ENCODE peak calls at places on chromosome 21, in six cellular contexts. T is tibial artery, A is left ventricle myocardium inferior, L is mammary epithelial cell, K is transverse colon, V is uterus. C is an unnamed sample.

GRCh38 chr21:27225142-27225541 is 258.3 kb upstream of the ADAMTS5 start:
- DNase-seq in A (no peak), T (no peak), L (no peak), V (no peak), K (no peak), C (no peak)

GRCh38 chr21:14737922-14738321 is 191.8 kb upstream of the SAMSN1 start:
- DNase-seq in K (peak; percentile 46), T (no peak), A (no peak), L (peak; percentile 44), V (no peak), C (peak; percentile 59)

GRCh38 chr21:26433386-26433785 is 139.7 kb downstream of the CYYR1 start:
- DNase-seq in K (no peak), L (no peak), V (no peak), T (no peak), A (no peak), C (no peak)

GRCh38 chr21:38831526-38832467 is 26.1 kb downstream of the ETS2 start:
- DNase-seq in T (peak; percentile 93), K (peak; percentile 78), A (peak; percentile 48), V (peak; percentile 83), L (peak; percentile 98), C (peak; percentile 100)

GRCh38 chr21:34886554-34887385 is 162.3 kb downstream of the RUNX1 start:
- DNase-seq in K (peak; percentile 37), T (peak; percentile 40), A (peak; percentile 27), L (no peak), V (no peak), C (no peak)

GRCh38 chr21:32472890-32473765 is 60.6 kb downstream of the EVA1C start:
- DNase-seq in T (no peak), V (no peak), K (no peak), L (no peak), A (no peak), C (no peak)

GRCh38 chr21:23968722-23969647 is 1638.3 kb downstream of the MRPL39 start:
- DNase-seq in V (no peak), L (no peak), A (no peak), T (no peak), K (peak; percentile 45), C (no peak)

GRCh38 chr21:10272216-10272615 is 249.2 kb upstream of the TPTE start:
- DNase-seq in T (no peak), A (no peak), L (no peak), K (no peak), V (no peak), C (peak; percentile 34)

GRCh38 chr21:35840197-35840799 is 220.0 kb downstream of the SETD4 start:
- DNase-seq in V (peak; percentile 26), K (peak; percentile 52), L (peak; percentile 59), A (no peak), T (peak; percentile 79), C (peak; percentile 76)

GRCh38 chr21:26394341-26394740 is 178.7 kb downstream of the CYYR1 start:
- DNase-seq in L (no peak), A (no peak), V (no peak), T (no peak), K (no peak), C (no peak)

GRCh38 chr21:39535646-39536437 is 76.9 kb upstream of the B3GALT5 start:
- DNase-seq in A (no peak), L (no peak), T (no peak), V (no peak), K (no peak), C (no peak)

GRCh38 chr21:32056791-32057190 is 184.0 kb downstream of the HUNK start:
- DNase-seq in L (no peak), T (no peak), K (no peak), A (no peak), V (no peak), C (no peak)

GRCh38 chr21:35503646-35504045 is 454.5 kb upstream of the RUNX1 start:
- DNase-seq in T (no peak), V (no peak), L (no peak), A (no peak), K (no peak), C (no peak)

GRCh38 chr21:14995695-14996490 is 68.9 kb downstream of the NRIP1 start:
- DNase-seq in A (no peak), L (peak; percentile 13), V (no peak), T (no peak), K (no peak), C (no peak)

GRCh38 chr21:18411565-18411964 is 8.0 kb upstream of the TMPRSS15 start:
- DNase-seq in V (no peak), L (no peak), A (no peak), K (no peak), T (no peak), C (no peak)

GRCh38 chr21:15820857-15821256 is 91.1 kb downstream of the USP25 start:
- DNase-seq in A (no peak), V (no peak), T (no peak), L (no peak), K (no peak), C (no peak)

GRCh38 chr21:15514073-15514946 is 215.5 kb upstream of the USP25 start:
- DNase-seq in K (peak; percentile 52), A (no peak), T (no peak), V (no peak), L (no peak), C (no peak)

GRCh38 chr21:29232601-29233541 is 65.9 kb upstream of the BACH1 start:
- DNase-seq in T (no peak), K (no peak), L (peak; percentile 41), A (no peak), V (no peak), C (peak; percentile 73)

GRCh38 chr21:39020751-39021474 is 162.3 kb downstream of the PSMG1 start:
- DNase-seq in K (peak; percentile 39), L (peak; percentile 77), V (no peak), T (no peak), A (peak; percentile 36), C (peak; percentile 82)

GRCh38 chr21:35864039-35864438 is 196.3 kb downstream of the SETD4 start:
- DNase-seq in A (no peak), T (no peak), K (no peak), V (no peak), L (no peak), C (no peak)

GRCh38 chr21:26070822-26071425 is 99.6 kb downstream of the APP start:
- DNase-seq in A (no peak), V (peak; percentile 55), K (peak; percentile 35), T (no peak), L (no peak), C (peak; percentile 29)

GRCh38 chr21:16454371-16454770 is 724.6 kb downstream of the USP25 start:
- DNase-seq in T (no peak), V (no peak), K (no peak), L (no peak), A (no peak), C (no peak)

DNA sequence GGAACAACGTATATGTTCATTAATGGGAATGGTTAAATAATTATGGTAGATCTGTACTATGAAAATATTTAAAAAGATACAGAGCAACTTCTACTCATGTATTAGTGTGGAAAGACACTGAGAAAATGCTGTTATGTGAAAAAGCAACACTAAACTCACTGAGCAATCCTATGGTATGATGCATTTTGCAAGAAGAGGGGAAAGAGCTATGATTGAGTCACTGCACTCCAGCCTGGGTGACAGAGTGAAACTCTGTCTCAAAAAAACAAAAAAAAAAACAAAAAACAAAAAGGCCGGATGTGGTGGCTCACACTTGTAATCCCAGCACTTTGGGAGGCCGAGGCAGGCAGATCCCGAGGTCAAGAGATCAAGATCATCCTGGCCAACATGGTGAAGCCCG is 44.4 kb downstream of the ATP5PO start:
- DNase-seq in A (no peak), L (peak; percentile 35), T (no peak), K (no peak), V (no peak), C (no peak)
- TF ChIP-seq CTCF in A (no peak), L (no peak), T (no peak), K (no peak), V (no peak), C (no peak)

DNA sequence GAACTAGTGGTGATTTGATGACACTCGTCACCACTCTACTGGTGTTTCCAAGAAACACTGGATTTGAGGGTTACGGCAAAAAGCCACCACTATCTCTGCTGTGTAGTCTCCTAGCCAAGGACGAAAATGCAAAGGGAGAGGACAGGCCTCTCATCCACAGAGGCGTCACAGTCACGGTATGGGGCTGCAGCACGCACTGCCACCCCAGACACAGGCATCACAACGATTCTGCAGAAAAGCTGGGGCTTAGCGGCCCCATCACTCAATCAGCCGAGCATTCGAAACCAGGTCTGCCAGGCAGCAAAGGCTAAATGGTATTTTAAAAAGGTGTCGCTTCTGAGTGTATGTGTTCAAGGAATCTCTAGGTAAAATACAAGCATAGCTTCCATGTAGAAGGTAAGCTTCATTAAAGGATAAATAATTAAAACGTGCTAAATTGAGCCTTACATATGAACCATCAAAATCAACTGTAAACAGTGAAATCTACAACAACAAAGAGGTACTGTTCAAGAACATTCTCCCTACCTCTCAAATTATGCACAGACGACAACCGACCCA is 1.4 kb downstream of the RIPK4 start:
- DNase-seq in L (no peak), K (no peak), V (no peak), A (no peak), T (no peak), C (no peak)
- H3K4me3 ChIP-seq in L (peak overlapping the region; percentile 92), K (peak overlapping the region; percentile 47), V (no peak overlapping the region), A (no peak overlapping the region), T (no peak overlapping the region), C (peak overlapping the region; percentile 93)

GRCh38 chr21:37561506-37561905 is 194.9 kb downstream of the DYRK1A start:
- DNase-seq in A (no peak), L (no peak), V (no peak), T (no peak), K (no peak), C (no peak)
- H3K27me3 ChIP-seq in A (no peaks in the 10 kb centered on the region), L (no peaks in the 10 kb centered on the region), V (no peaks in the 10 kb centered on the region), T (no peaks in the 10 kb centered on the region), K (no peaks in the 10 kb centered on the region), C (no peaks in the 10 kb centered on the region)

DNA sequence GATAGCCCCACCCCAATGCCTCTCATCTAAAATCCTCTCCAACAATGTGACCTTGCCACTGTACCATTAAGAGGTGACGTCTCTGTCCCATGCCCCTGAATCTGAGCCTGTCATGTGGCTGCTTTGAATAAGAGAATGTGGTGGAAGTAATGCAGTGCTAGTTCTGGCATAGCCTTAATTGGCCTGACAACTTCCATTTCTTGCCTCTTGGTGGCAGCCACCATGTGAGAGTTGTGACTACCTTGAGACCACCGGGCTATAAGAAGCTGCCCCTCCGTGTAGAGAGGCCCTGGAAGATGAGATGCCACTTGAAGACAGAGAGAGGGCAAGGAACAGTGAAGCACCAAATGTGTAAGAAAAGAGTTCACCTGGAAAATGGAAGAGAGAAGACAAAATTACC is 95.4 kb downstream of the POFUT2 start:
- DNase-seq in A (no peak), L (no peak), K (no peak), T (no peak), V (no peak), C (no peak)
- TF ChIP-seq CTCF in A (no peak), L (no peak), K (no peak), T (no peak), V (no peak), C (no peak)